ENCODE peak calls at places on chromosomes 6 and 20, in nine cellular contexts. P is ascending aorta; S is left ventricle myocardium inferior; H is nephron progenitor cell; F is osteoblast; N is astrocyte; U is CD8-positive, alpha-beta T cell; X is OCI-LY7; R is WERI-Rb-1. J is an unnamed sample.

GRCh38 chr20:43507150-43508080 is at the start of gene L3MBTL1:
- DNase-seq in P (no peak), S (peak), H (peak), F (peak), N (no peak), U (no peak), X (no peak), R (peak), J (peak)

GRCh38 chr6:92052513-92052912 is 1366.8 kb downstream of the EPHA7 start:
- DNase-seq in P (no peak), S (no peak), H (no peak), F (no peak), N (no peak), U (no peak), X (no peak), R (no peak), J (no peak)

GRCh38 chr6:157323924-157324276 is 581 bp upstream of the TMEM242 start:
- DNase-seq in P (peak), S (peak), H (peak), F (peak), N (peak), U (no peak), X (peak), R (peak), J (peak)

GRCh38 chr20:40431611-40432010 is 257.4 kb downstream of the MAFB start:
- DNase-seq in P (no peak), S (no peak), H (no peak), F (no peak), N (no peak), U (no peak), X (no peak), R (no peak), J (peak)

GRCh38 chr6:116682334-116682712 is 1.3 kb downstream of the KPNA5 start:
- DNase-seq in P (no peak), S (no peak), H (no peak), F (peak), N (peak), U (no peak), X (peak), R (no peak), J (peak)

GRCh38 chr20:33014336-33015113 is 7.0 kb downstream of the BPIFB2 start:
- DNase-seq in P (no peak), S (no peak), H (no peak), F (peak), N (no peak), U (no peak), X (no peak), R (peak), J (no peak)

GRCh38 chr20:2364014-2364413 is 16.7 kb upstream of the TGM6 start:
- DNase-seq in P (no peak), S (no peak), H (no peak), F (no peak), N (no peak), U (no peak), X (no peak), R (no peak), J (peak)

GRCh38 chr6:92281571-92282076 is 1137.7 kb downstream of the EPHA7 start:
- DNase-seq in P (no peak), S (no peak), H (no peak), F (no peak), N (no peak), U (no peak), X (no peak), R (no peak), J (no peak)

GRCh38 chr6:82040405-82041221 is 206.9 kb downstream of the IBTK start:
- DNase-seq in P (peak), S (no peak), H (peak), F (no peak), N (peak), U (no peak), X (peak), R (peak), J (peak)

GRCh38 chr6:53725791-53726575 is 60.4 kb upstream of the KLHL31 start:
- DNase-seq in P (peak), S (peak), H (peak), F (peak), N (peak), U (peak), X (peak), R (peak), J (peak)

GRCh38 chr6:158357570-158358216 is 45.4 kb downstream of the TULP4 start:
- DNase-seq in P (no peak), S (no peak), H (no peak), F (no peak), N (no peak), U (no peak), X (no peak), R (no peak), J (no peak)

GRCh38 chr6:131660195-131660594 is 23.1 kb downstream of the ENPP3 start:
- DNase-seq in P (no peak), S (no peak), H (no peak), F (no peak), N (peak), U (no peak), X (no peak), R (no peak), J (peak)

GRCh38 chr6:75206338-75207210 is 721 bp upstream of the COL12A1 start:
- DNase-seq in P (peak), S (no peak), H (peak), F (peak), N (peak), U (no peak), X (no peak), R (peak), J (no peak)

GRCh38 chr6:37506479-37506878 is 6.8 kb upstream of the CCDC167 start:
- DNase-seq in P (no peak), S (no peak), H (no peak), F (peak), N (no peak), U (no peak), X (no peak), R (no peak), J (no peak)

GRCh38 chr6:20811112-20811746 is 277.0 kb downstream of the CDKAL1 start:
- DNase-seq in P (no peak), S (no peak), H (no peak), F (peak), N (peak), U (no peak), X (no peak), R (peak), J (peak)

GRCh38 chr20:63553251-63553932 is 567 bp upstream of the FNDC11 start:
- DNase-seq in P (peak), S (peak), H (peak), F (peak), N (peak), U (peak), X (peak), R (peak), J (peak)

GRCh38 chr6:111861321-111861938 is 11.8 kb downstream of the FYN start:
- DNase-seq in P (no peak), S (no peak), H (no peak), F (no peak), N (no peak), U (no peak), X (no peak), R (no peak), J (no peak)

GRCh38 chr6:6674872-6675271 is 86.4 kb downstream of the LY86 start:
- DNase-seq in P (peak), S (no peak), H (no peak), F (no peak), N (no peak), U (no peak), X (peak), R (peak), J (no peak)

GRCh38 chr20:43379239-43379917 is 78.3 kb upstream of the SRSF6 start:
- DNase-seq in P (no peak), S (no peak), H (no peak), F (peak), N (peak), U (no peak), X (no peak), R (no peak), J (no peak)

GRCh38 chr6:141848029-141848890 is 284.5 kb upstream of the GJE1 start:
- DNase-seq in P (no peak), S (no peak), H (no peak), F (no peak), N (peak), U (no peak), X (no peak), R (no peak), J (no peak)

GRCh38 chr6:135722679-135723078 is 128.8 kb upstream of the PDE7B start:
- DNase-seq in P (no peak), S (no peak), H (no peak), F (peak), N (peak), U (no peak), X (no peak), R (no peak), J (peak)

GRCh38 chr6:72621243-72622093 is at the start of gene KCNQ5:
- DNase-seq in P (no peak), S (no peak), H (peak), F (peak), N (no peak), U (no peak), X (peak), R (peak), J (peak)

GRCh38 chr6:88965691-88966090 is 2.3 kb upstream of the RNGTT start:
- DNase-seq in P (no peak), S (no peak), H (no peak), F (no peak), N (no peak), U (no peak), X (no peak), R (no peak), J (no peak)

GRCh38 chr6:134533991-134534390 is 216.1 kb upstream of the SGK1 start:
- DNase-seq in P (no peak), S (no peak), H (no peak), F (no peak), N (no peak), U (no peak), X (no peak), R (no peak), J (no peak)

GRCh38 chr6:75882734-75883133 is 133.7 kb downstream of the MYO6 start:
- DNase-seq in P (no peak), S (no peak), H (no peak), F (peak), N (peak), U (no peak), X (no peak), R (no peak), J (peak)

GRCh38 chr20:32641464-32641863 is 32.3 kb downstream of the C20orf203 start:
- DNase-seq in P (no peak), S (no peak), H (no peak), F (no peak), N (no peak), U (no peak), X (no peak), R (no peak), J (no peak)

GRCh38 chr6:73058736-73059135 is 166.6 kb downstream of the KHDC1L start:
- DNase-seq in P (no peak), S (no peak), H (no peak), F (no peak), N (peak), U (no peak), X (no peak), R (no peak), J (no peak)

GRCh38 chr6:5403619-5404018 is 142.3 kb downstream of the FARS2 start:
- DNase-seq in P (no peak), S (no peak), H (no peak), F (no peak), N (peak), U (no peak), X (no peak), R (no peak), J (no peak)

GRCh38 chr6:72709436-72709835 is 87.6 kb downstream of the KCNQ5 start:
- DNase-seq in P (no peak), S (no peak), H (no peak), F (no peak), N (no peak), U (no peak), X (no peak), R (no peak), J (no peak)

GRCh38 chr20:51346686-51347485 is 195.6 kb downstream of the NFATC2 start:
- DNase-seq in P (no peak), S (no peak), H (no peak), F (peak), N (peak), U (no peak), X (no peak), R (no peak), J (peak)

GRCh38 chr20:25310921-25311728 is 63.2 kb downstream of the PYGB start:
- DNase-seq in P (peak), S (no peak), H (no peak), F (peak), N (peak), U (no peak), X (no peak), R (no peak), J (no peak)

GRCh38 chr6:123715243-123715863 is 78.6 kb upstream of the TRDN start:
- DNase-seq in P (no peak), S (no peak), H (peak), F (no peak), N (no peak), U (no peak), X (peak), R (peak), J (peak)

GRCh38 chr6:136962661-136963060 is 40.6 kb downstream of the SLC35D3 start:
- DNase-seq in P (no peak), S (peak), H (no peak), F (no peak), N (no peak), U (no peak), X (no peak), R (peak), J (no peak)

GRCh38 chr6:1215023-1215422 is 96.9 kb upstream of the FOXQ1 start:
- DNase-seq in P (no peak), S (no peak), H (no peak), F (no peak), N (no peak), U (no peak), X (no peak), R (no peak), J (no peak)

GRCh38 chr20:6388666-6389197 is 265.9 kb upstream of the FERMT1 start:
- DNase-seq in P (no peak), S (no peak), H (no peak), F (no peak), N (peak), U (no peak), X (no peak), R (no peak), J (no peak)

GRCh38 chr6:89260832-89261231 is 43.7 kb upstream of the GABRR1 start:
- DNase-seq in P (no peak), S (no peak), H (no peak), F (no peak), N (no peak), U (no peak), X (peak), R (peak), J (peak)

DNA sequence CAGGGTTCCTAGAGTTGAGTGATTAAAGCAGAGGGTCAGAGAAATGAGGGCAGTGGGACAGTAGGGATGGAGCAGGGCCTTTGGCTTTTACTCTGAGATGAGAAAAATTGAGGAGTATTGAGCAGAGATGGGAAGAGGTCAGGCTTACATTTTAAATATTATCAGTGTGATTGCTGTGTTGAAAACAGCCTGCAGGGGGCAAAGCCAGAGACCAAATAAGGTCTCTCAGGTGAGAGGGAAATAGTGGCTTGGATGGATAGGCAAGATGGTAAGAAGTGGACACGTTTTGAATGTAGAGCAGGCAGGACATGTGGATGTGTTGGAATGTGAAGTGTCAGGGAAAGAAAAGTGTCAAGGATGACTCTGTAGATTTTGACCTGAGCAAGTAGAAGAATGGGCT is 105.0 kb upstream of the MAP3K7 start:
- DNase-seq in P (no peak), S (no peak), H (no peak), F (no peak), N (no peak), U (no peak), X (peak), R (no peak), J (peak)
- TF ChIP-seq CTCF in P (no peak), S (no peak), H (peak), F (no peak), N (no peak), U (no peak), X (peak), R (peak), J (no peak)

GRCh38 chr6:114543696-114544095 is 200.9 kb upstream of the HS3ST5 start:
- DNase-seq in P (no peak), S (no peak), H (no peak), F (no peak), N (no peak), U (no peak), X (no peak), R (no peak), J (no peak)
- TF ChIP-seq CTCF in P (no peak), S (no peak), H (no peak), F (no peak), N (no peak), U (no peak), X (no peak), R (no peak), J (no peak)

DNA sequence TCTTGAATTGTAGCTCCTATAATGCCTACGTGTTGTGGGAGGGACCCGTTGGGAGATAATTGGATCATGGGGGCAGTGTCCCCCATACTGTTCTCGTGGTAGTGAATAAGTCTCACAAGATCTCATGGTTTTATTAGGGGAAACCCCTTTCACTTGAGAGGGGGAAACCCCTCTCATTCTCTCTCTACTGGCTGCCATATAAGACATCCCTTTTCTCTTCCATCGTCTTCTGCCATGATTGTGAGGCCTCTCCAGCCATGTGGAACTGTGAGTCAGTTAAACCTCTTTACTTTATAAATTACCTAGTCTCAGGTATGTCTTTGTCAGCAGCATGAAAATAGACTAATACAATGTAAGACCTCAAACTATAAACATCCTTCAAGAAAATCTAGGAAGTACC is 23.1 kb downstream of the PAQR8 start:
- DNase-seq in P (no peak), S (no peak), H (no peak), F (no peak), N (no peak), U (no peak), X (no peak), R (no peak), J (no peak)
- TF ChIP-seq CTCF in P (no peak), S (no peak), H (no peak), F (no peak), N (no peak), U (no peak), X (no peak), R (no peak), J (no peak)

GRCh38 chr6:14513726-14514125 is 396.2 kb downstream of the CD83 start:
- DNase-seq in P (no peak), S (no peak), H (no peak), F (no peak), N (peak), U (no peak), X (no peak), R (no peak), J (no peak)

GRCh38 chr6:14506656-14507242 is 389.2 kb downstream of the CD83 start:
- DNase-seq in P (no peak), S (no peak), H (no peak), F (no peak), N (no peak), U (no peak), X (no peak), R (no peak), J (no peak)

GRCh38 chr6:14511192-14511591 is 393.6 kb downstream of the CD83 start:
- DNase-seq in P (no peak), S (no peak), H (no peak), F (no peak), N (no peak), U (no peak), X (no peak), R (no peak), J (no peak)

GRCh38 chr6:14512246-14512645 is 394.7 kb downstream of the CD83 start:
- DNase-seq in P (no peak), S (no peak), H (no peak), F (no peak), N (no peak), U (no peak), X (no peak), R (no peak), J (no peak)

GRCh38 chr6:14510038-14510437 is 392.5 kb downstream of the CD83 start:
- DNase-seq in P (no peak), S (no peak), H (no peak), F (no peak), N (no peak), U (no peak), X (peak), R (no peak), J (no peak)
- TF ChIP-seq CTCF in P (peak), S (peak), H (no peak), F (peak), N (no peak), U (no peak), X (peak), R (peak), J (no peak)

GRCh38 chr6:48584846-48585245 is 473.8 kb upstream of the PTCHD4 start:
- DNase-seq in P (no peak), S (no peak), H (no peak), F (no peak), N (no peak), U (no peak), X (no peak), R (no peak), J (no peak)
- TF ChIP-seq CTCF in P (no peak), S (no peak), H (no peak), F (no peak), N (no peak), U (no peak), X (no peak), R (no peak), J (no peak)

GRCh38 chr6:15077006-15077405 is 168.9 kb upstream of the JARID2 start:
- DNase-seq in P (no peak), S (no peak), H (no peak), F (peak), N (peak), U (no peak), X (no peak), R (no peak), J (no peak)

GRCh38 chr6:15076565-15076964 is 169.3 kb upstream of the JARID2 start:
- DNase-seq in P (no peak), S (no peak), H (no peak), F (peak), N (no peak), U (no peak), X (no peak), R (peak), J (no peak)

GRCh38 chr6:15074806-15075205 is 171.1 kb upstream of the JARID2 start:
- DNase-seq in P (no peak), S (no peak), H (no peak), F (no peak), N (no peak), U (no peak), X (no peak), R (no peak), J (no peak)

GRCh38 chr6:15073883-15074465 is 171.9 kb upstream of the JARID2 start:
- DNase-seq in P (no peak), S (no peak), H (no peak), F (no peak), N (no peak), U (no peak), X (no peak), R (no peak), J (no peak)

GRCh38 chr6:15073344-15073789 is 172.5 kb upstream of the JARID2 start:
- DNase-seq in P (no peak), S (no peak), H (no peak), F (peak), N (peak), U (no peak), X (no peak), R (no peak), J (no peak)
- TF ChIP-seq CTCF in P (no peak), S (no peak), H (no peak), F (no peak), N (no peak), U (no peak), X (no peak), R (no peak), J (no peak)

GRCh38 chr20:21490105-21490504 is 23.8 kb downstream of the NKX2-2 start:
- DNase-seq in P (no peak), S (no peak), H (no peak), F (no peak), N (no peak), U (no peak), X (no peak), R (no peak), J (no peak)
- TF ChIP-seq CTCF in P (no peak), S (no peak), H (no peak), F (peak), N (peak), U (no peak), X (peak), R (no peak), J (peak)

J was measured in MCF 10A.